ENCODE peak calls at places on chromosomes 6 and 20, in six cellular contexts. A, T, S, B, Q and D are unnamed samples. For H3K36me3, the result is how much of the 10 kb centered on the place peaks cover.

GRCh38 chr6:35320031-35320410 is 22.3 kb upstream of the PPARD start:
- DNase-seq in T (peak), Q (no peak), S (no peak), B (no peak), A (no peak), D (no peak)

GRCh38 chr6:10403385-10404106 is 11.3 kb downstream of the TFAP2A start:
- DNase-seq in B (no peak), Q (no peak), T (no peak), S (no peak), A (peak), D (no peak)

GRCh38 chr6:74100719-74101287 is 404.8 kb downstream of the CD109 start:
- DNase-seq in Q (no peak), B (no peak), S (no peak), A (no peak), T (no peak), D (no peak)

GRCh38 chr20:63898882-63899558 is 4.1 kb downstream of the DNAJC5 start:
- DNase-seq in B (no peak), S (no peak), T (no peak), Q (no peak), A (no peak), D (no peak)

GRCh38 chr6:158522616-158523015 is 37.3 kb upstream of the TMEM181 start:
- DNase-seq in T (no peak), Q (no peak), S (no peak), B (no peak), A (no peak), D (no peak)

GRCh38 chr6:113630738-113631535 is 226.2 kb upstream of the MARCKS start:
- DNase-seq in B (no peak), A (peak), T (no peak), S (no peak), Q (peak), D (no peak)

GRCh38 chr6:166989427-166990034 is 9.7 kb upstream of the CEP43 start:
- DNase-seq in S (peak), B (no peak), A (peak), Q (peak), T (peak), D (peak)

GRCh38 chr6:137852346-137852745 is 14.7 kb upstream of the TNFAIP3 start:
- DNase-seq in B (no peak), Q (no peak), A (no peak), T (no peak), S (no peak), D (no peak)

GRCh38 chr20:59075934-59076508 is 33.4 kb upstream of the PRELID3B start:
- DNase-seq in B (no peak), A (no peak), T (no peak), Q (no peak), S (no peak), D (no peak)

GRCh38 chr20:20253039-20253743 is 114.7 kb upstream of the INSM1 start:
- DNase-seq in T (no peak), Q (no peak), A (no peak), S (no peak), B (no peak), D (no peak)

GRCh38 chr20:4150095-4150492 is 134.7 kb upstream of the RNF24 start:
- DNase-seq in A (peak), Q (no peak), T (no peak), B (no peak), S (no peak), D (no peak)

GRCh38 chr6:113736978-113737377 is 120.2 kb upstream of the MARCKS start:
- DNase-seq in B (no peak), T (no peak), Q (no peak), A (no peak), S (no peak), D (no peak)

GRCh38 chr6:127518710-127519468 is at the start of gene MTCL3:
- DNase-seq in B (no peak), T (peak), S (no peak), Q (peak), A (peak), D (no peak)

GRCh38 chr20:10240655-10241054 is 22.0 kb downstream of the SNAP25 start:
- DNase-seq in B (no peak), T (no peak), Q (no peak), S (no peak), A (no peak), D (no peak)

GRCh38 chr20:34302312-34302722 is 838 bp downstream of the AHCY start:
- DNase-seq in B (no peak), Q (no peak), T (no peak), A (peak), S (no peak), D (no peak)

GRCh38 chr6:45480697-45481415 is 103.1 kb upstream of the SUPT3H start:
- DNase-seq in Q (no peak), A (no peak), S (no peak), T (no peak), B (no peak), D (no peak)

GRCh38 chr6:74946961-74947360 is 258.9 kb downstream of the COL12A1 start:
- DNase-seq in Q (no peak), A (no peak), T (no peak), B (no peak), S (no peak), D (no peak)

GRCh38 chr6:137731960-137732616 is 135.0 kb upstream of the TNFAIP3 start:
- DNase-seq in Q (no peak), T (no peak), B (no peak), S (no peak), A (peak), D (no peak)

GRCh38 chr6:75128881-75129570 is 76.8 kb downstream of the COL12A1 start:
- DNase-seq in B (no peak), T (no peak), A (no peak), S (no peak), Q (no peak), D (no peak)

GRCh38 chr20:59456342-59457132 is 147.8 kb upstream of the PHACTR3 start:
- DNase-seq in T (no peak), Q (no peak), B (no peak), S (no peak), A (no peak), D (no peak)

GRCh38 chr20:47733892-47734291 is 51.4 kb downstream of the SULF2 start:
- DNase-seq in T (no peak), S (no peak), Q (no peak), A (no peak), B (no peak), D (no peak)

GRCh38 chr20:47737923-47738322 is 47.4 kb downstream of the SULF2 start:
- DNase-seq in A (no peak), Q (no peak), S (no peak), B (no peak), T (no peak), D (no peak)

GRCh38 chr20:47735412-47736400 is 49.6 kb downstream of the SULF2 start:
- DNase-seq in T (no peak), S (no peak), A (no peak), Q (peak), B (peak), D (no peak)

GRCh38 chr20:47734870-47735269 is 50.4 kb downstream of the SULF2 start:
- DNase-seq in A (no peak), T (no peak), Q (no peak), S (no peak), B (no peak), D (no peak)

DNA sequence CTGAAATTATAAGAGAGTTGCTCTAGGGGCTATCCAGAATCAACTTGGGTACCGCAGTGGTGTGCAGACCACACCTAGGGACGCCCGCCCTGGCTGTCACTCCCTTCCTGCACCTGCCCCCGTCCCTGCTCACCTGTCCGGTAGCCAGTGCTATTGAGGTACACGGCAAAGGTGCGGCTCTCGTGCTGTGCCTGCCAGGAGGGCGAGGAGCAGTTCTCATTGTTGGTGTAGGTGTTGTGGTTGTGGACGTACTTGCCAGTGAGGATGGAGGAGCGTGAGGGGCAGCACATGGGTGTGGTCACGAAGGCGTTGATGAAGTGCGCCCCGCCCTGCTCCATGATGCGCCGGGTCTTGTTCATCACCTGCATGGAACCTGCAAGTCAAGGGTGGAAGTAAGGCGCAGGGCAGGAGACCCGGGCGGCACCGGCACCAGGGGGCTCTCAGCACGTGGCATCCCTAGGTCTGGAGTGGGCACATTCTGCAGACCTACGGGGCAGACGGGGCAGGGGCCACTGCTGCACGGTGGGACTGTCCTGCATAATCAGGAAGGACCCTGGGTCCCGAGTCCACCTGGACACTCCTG is 48.6 kb downstream of the SULF2 start:
- DNase-seq in Q (no peak), S (no peak), T (no peak), A (no peak), B (no peak), D (no peak)
- H3K36me3 ChIP-seq in Q (under half), S (under half), T (under half), A (under half), B (under half), D (under half)

GRCh38 chr6:72955666-72956065 is 269.6 kb downstream of the KHDC1L start:
- DNase-seq in A (no peak), S (no peak), T (no peak), B (no peak), Q (no peak), D (no peak)

GRCh38 chr6:72954736-72955135 is 270.6 kb downstream of the KHDC1L start:
- DNase-seq in Q (no peak), B (no peak), T (no peak), S (no peak), A (peak), D (no peak)

GRCh38 chr6:72953901-72954494 is 271.3 kb downstream of the KHDC1L start:
- DNase-seq in A (no peak), T (no peak), B (no peak), S (no peak), Q (no peak), D (no peak)

GRCh38 chr6:72952808-72953630 is 272.3 kb downstream of the KHDC1L start:
- DNase-seq in A (no peak), T (no peak), B (no peak), Q (no peak), S (no peak), D (no peak)

GRCh38 chr6:72956272-72956671 is 269.0 kb downstream of the KHDC1L start:
- DNase-seq in A (no peak), Q (no peak), S (no peak), B (no peak), T (no peak), D (no peak)
- H3K36me3 ChIP-seq in A (under half), Q (under half), S (under half), B (under half), T (under half), D (under half)

GRCh38 chr20:49984426-49985153 is 1.8 kb downstream of the SNAI1 start:
- DNase-seq in T (no peak), B (no peak), A (no peak), S (no peak), Q (no peak), D (no peak)
- H3K36me3 ChIP-seq in T (under half), B (under half), A (under half), S (under half), Q (under half), D (under half)

DNA sequence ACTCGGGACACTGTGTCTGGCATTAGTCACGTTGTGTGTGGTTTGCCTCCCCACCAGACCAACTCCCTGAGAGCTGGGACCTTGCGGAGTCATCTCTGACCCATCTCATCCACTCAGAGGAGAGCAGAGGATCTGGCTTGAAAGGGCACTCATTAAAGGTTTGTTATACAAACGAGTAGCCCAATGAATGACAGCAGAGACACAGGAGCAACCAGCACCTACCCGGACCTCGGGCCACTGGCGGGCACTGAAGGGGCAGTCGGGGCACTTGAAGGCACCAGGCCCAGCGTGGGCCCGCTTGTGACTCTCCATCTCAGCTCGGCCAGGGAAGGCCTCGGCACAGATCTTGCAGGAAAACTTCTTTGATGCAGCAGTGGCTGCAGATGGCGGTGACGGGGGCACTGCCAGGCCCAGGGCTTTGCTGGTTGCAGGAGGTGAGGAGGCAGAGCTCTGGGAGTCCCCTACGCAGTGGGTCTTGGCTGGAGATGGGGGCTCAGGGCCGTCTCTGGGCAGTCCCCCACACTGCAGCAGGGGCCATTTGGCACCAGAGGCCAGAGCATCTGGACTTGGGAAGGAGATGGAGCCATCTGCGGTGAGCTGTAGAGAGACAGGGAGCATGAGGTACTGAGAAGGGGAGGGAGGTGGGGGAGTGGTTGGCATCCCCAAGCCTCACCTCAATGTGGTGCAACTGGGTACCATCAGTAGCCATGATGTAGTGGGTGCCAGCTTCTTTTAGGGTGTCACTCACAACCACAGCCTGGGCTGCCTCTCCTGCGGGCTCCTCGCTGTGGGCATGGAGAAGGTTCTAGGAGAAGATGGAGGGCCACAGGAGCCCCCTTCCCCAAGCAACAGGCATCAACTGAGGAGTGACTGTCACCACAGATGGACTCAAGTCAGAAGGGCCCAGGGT is 17.7 kb downstream of the PCIF1 start:
- DNase-seq in B (no peak), S (no peak), A (no peak), Q (no peak), T (no peak), D (no peak)
- H3K36me3 ChIP-seq in B (half or more), S (half or more), A (under half), Q (half or more), T (under half), D (half or more)

GRCh38 chr20:32845786-32846185 is 12.9 kb upstream of the EFCAB8 start:
- DNase-seq in T (no peak), A (no peak), Q (no peak), B (no peak), S (no peak), D (no peak)

GRCh38 chr20:32846852-32847251 is 11.9 kb upstream of the EFCAB8 start:
- DNase-seq in Q (no peak), S (no peak), A (no peak), T (no peak), B (no peak), D (no peak)

GRCh38 chr20:32848846-32849245 is 9.9 kb upstream of the EFCAB8 start:
- DNase-seq in B (no peak), S (no peak), T (no peak), Q (no peak), A (no peak), D (no peak)

GRCh38 chr20:32847964-32848363 is 10.8 kb upstream of the EFCAB8 start:
- DNase-seq in B (no peak), S (no peak), A (no peak), Q (no peak), T (no peak), D (no peak)

DNA sequence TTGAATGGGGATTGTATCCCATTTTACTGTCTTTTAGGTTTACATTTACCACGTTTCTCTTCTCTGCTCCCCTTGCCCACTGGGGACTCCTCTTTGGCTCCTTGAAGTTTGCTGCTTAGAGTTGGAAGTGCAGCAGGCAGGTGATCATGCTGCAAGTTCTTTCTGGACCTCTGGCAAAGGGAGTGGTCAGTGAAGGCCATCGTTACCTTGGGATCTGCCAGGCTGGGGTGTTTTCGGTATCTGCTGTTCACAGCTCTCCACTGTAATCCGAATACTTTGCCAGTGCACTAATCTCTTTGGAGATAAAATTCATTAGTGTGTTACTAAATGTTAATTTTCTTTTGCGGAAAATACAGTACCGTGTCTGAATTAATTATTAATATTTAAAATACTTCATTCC is 9.1 kb upstream of the EFCAB8 start:
- DNase-seq in T (no peak), A (no peak), Q (no peak), S (no peak), B (no peak), D (no peak)
- H3K36me3 ChIP-seq in T (half or more), A (under half), Q (half or more), S (half or more), B (half or more), D (under half)